ENCODE peak calls at places on chromosomes 6 and 20, in five cellular contexts. S is A549, Q is GM20000, O is fibroblast of pulmonary artery, B is spleen. R is an unnamed sample.

GRCh38 chr6:131643262-131643631 is 6.1 kb downstream of the ENPP3 start:
- DNase-seq in Q (no peak), S (no peak), B (no peak), O (no peak), R (no peak)

GRCh38 chr6:150627601-150628012 is 27.9 kb downstream of the PLEKHG1 start:
- DNase-seq in O (peak), B (no peak), Q (no peak), S (no peak), R (no peak)

GRCh38 chr6:133132583-133132982 is 108.6 kb upstream of the EYA4 start:
- DNase-seq in S (no peak), Q (no peak), B (no peak), O (no peak), R (no peak)

GRCh38 chr6:30922447-30922852 is 8.4 kb downstream of the VARS2 start:
- DNase-seq in Q (no peak), O (no peak), B (no peak), S (no peak), R (no peak)

GRCh38 chr6:144349690-144350132 is 64.6 kb downstream of the UTRN start:
- DNase-seq in Q (peak), B (no peak), O (peak), S (no peak), R (no peak)

GRCh38 chr6:123091091-123091895 is 95.3 kb downstream of the CLVS2 start:
- DNase-seq in O (peak), S (peak), B (no peak), Q (no peak), R (no peak)

GRCh38 chr6:85344996-85345395 is 104.9 kb upstream of the NT5E start:
- DNase-seq in Q (no peak), O (no peak), B (no peak), S (no peak), R (no peak)

GRCh38 chr6:15399651-15400470 is 154.0 kb downstream of the JARID2 start:
- DNase-seq in O (peak), B (no peak), Q (no peak), S (peak), R (no peak)

GRCh38 chr6:109867009-109867969 is 110.8 kb upstream of the GPR6 start:
- DNase-seq in S (no peak), O (peak), B (no peak), Q (no peak), R (no peak)

GRCh38 chr20:50682947-50683530 is 8.3 kb downstream of the RIPOR3 start:
- DNase-seq in Q (no peak), O (no peak), B (no peak), S (no peak), R (no peak)

DNA sequence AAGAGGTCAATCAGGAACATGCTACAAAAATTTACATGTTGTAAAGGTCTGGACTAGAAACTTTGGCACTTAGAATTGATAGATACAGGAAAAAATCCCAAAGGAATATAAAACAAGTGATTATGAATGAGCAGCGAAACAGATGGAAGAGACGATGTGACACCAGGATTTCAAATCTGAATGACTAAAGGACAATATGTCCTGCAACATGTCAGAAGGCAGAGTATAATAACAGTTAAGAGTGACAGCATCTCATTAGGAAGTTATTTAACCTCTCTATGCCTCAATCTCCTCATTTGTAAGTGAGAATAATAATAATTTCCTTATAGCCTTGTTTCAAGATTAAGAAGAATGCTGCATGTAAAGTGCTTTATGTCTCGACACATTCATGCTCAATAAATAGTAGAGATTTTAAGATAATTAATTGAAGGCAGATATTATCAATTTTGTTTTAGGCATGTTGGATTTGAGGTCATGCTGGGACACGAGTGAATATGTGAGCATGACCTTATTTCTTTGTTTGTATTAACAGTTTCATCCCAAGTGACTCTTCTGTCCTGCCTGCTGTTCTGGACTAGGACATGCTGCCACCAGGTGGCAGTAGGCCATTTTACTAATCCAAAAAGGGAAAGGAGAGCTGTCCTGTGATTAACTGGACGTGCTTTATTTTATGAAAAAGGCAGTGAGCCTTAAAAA is 50.1 kb downstream of the FRK start:
- DNase-seq in B (peak), S (no peak), Q (peak), O (peak), R (no peak)
- TF ChIP-seq CTCF in B (peak), S (peak), Q (peak), O (peak), R (peak)

GRCh38 chr6:23637296-23637695 is 488.7 kb upstream of the NRSN1 start:
- DNase-seq in S (no peak), B (no peak), O (no peak), Q (no peak), R (no peak)
- TF ChIP-seq CTCF in S (no peak), B (no peak), O (no peak), Q (no peak), R (no peak)

GRCh38 chr6:161038229-161039003 is 46.8 kb downstream of the MAP3K4 start:
- DNase-seq in Q (peak), O (peak), B (no peak), S (peak), R (no peak)
- TF ChIP-seq CTCF in Q (no peak), O (peak), B (no peak), S (no peak), R (no peak)

GRCh38 chr6:142035890-142036289 is 96.8 kb upstream of the GJE1 start:
- DNase-seq in B (no peak), O (no peak), Q (no peak), S (no peak), R (no peak)
- TF ChIP-seq CTCF in B (no peak), O (no peak), Q (no peak), S (no peak), R (peak)

GRCh38 chr6:168417158-168417557 is 23.8 kb upstream of the SMOC2 start:
- DNase-seq in S (no peak), Q (no peak), O (no peak), B (no peak), R (no peak)
- TF ChIP-seq CTCF in S (no peak), Q (no peak), O (no peak), B (no peak), R (no peak)

R was measured in type B pancreatic cell.